ENCODE peak calls at places on chromosomes 13 and 19, in six cellular contexts. One of them, this sample, is unnamed.

GRCh38 chr13:48853381-48854102 is 122.2 kb upstream of the FNDC3A start:
- DNase-seq in kidney epithelial cell: peak
- DNase-seq in iPS-NIHi11: no peak
- DNase-seq in HFFc6: no peak
- DNase-seq in DMS53: no peak
- DNase-seq in NCI-H2107: no peak
- DNase-seq in this sample: no peak

GRCh38 chr13:48624858-48625257 is 28.9 kb upstream of the CYSLTR2 start:
- DNase-seq in kidney epithelial cell: no peak
- DNase-seq in iPS-NIHi11: no peak
- DNase-seq in HFFc6: no peak
- DNase-seq in DMS53: no peak
- DNase-seq in NCI-H2107: no peak
- DNase-seq in this sample: no peak

GRCh38 chr13:98869408-98870090 is 108.3 kb downstream of the DOCK9 start:
- DNase-seq in kidney epithelial cell: no peak
- DNase-seq in iPS-NIHi11: no peak
- DNase-seq in HFFc6: no peak
- DNase-seq in DMS53: no peak
- DNase-seq in NCI-H2107: no peak
- DNase-seq in this sample: no peak

GRCh38 chr19:29714371-29714952 is 599 bp downstream of the C19orf12 start:
- DNase-seq in kidney epithelial cell: no peak
- DNase-seq in iPS-NIHi11: no peak
- DNase-seq in HFFc6: no peak
- DNase-seq in DMS53: no peak
- DNase-seq in NCI-H2107: no peak
- DNase-seq in this sample: no peak

GRCh38 chr13:100234524-100235136 is 145.7 kb downstream of the PCCA start:
- DNase-seq in kidney epithelial cell: peak
- DNase-seq in iPS-NIHi11: no peak
- DNase-seq in HFFc6: peak
- DNase-seq in DMS53: no peak
- DNase-seq in NCI-H2107: no peak
- DNase-seq in this sample: no peak

GRCh38 chr13:31310781-31311180 is 111.0 kb downstream of the B3GLCT start:
- DNase-seq in kidney epithelial cell: no peak
- DNase-seq in iPS-NIHi11: no peak
- DNase-seq in HFFc6: no peak
- DNase-seq in DMS53: peak
- DNase-seq in NCI-H2107: no peak
- DNase-seq in this sample: no peak

GRCh38 chr13:110128546-110128945 is 178.4 kb downstream of the COL4A1 start:
- DNase-seq in kidney epithelial cell: no peak
- DNase-seq in iPS-NIHi11: no peak
- DNase-seq in HFFc6: no peak
- DNase-seq in DMS53: no peak
- DNase-seq in NCI-H2107: no peak
- DNase-seq in this sample: no peak

GRCh38 chr13:89465366-89465765 is 1794.2 kb downstream of the SLITRK5 start:
- DNase-seq in kidney epithelial cell: peak
- DNase-seq in iPS-NIHi11: no peak
- DNase-seq in HFFc6: no peak
- DNase-seq in DMS53: no peak
- DNase-seq in NCI-H2107: no peak
- DNase-seq in this sample: no peak

GRCh38 chr13:98813993-98814392 is 61.5 kb upstream of the SLC15A1 start:
- DNase-seq in kidney epithelial cell: no peak
- DNase-seq in iPS-NIHi11: no peak
- DNase-seq in HFFc6: peak
- DNase-seq in DMS53: no peak
- DNase-seq in NCI-H2107: no peak
- DNase-seq in this sample: no peak

GRCh38 chr13:27496851-27497250 is 46.5 kb upstream of the MTIF3 start:
- DNase-seq in kidney epithelial cell: no peak
- DNase-seq in iPS-NIHi11: no peak
- DNase-seq in HFFc6: no peak
- DNase-seq in DMS53: no peak
- DNase-seq in NCI-H2107: no peak
- DNase-seq in this sample: no peak

GRCh38 chr13:102214956-102215355 is 186.9 kb downstream of the FGF14 start:
- DNase-seq in kidney epithelial cell: no peak
- DNase-seq in iPS-NIHi11: no peak
- DNase-seq in HFFc6: no peak
- DNase-seq in DMS53: no peak
- DNase-seq in NCI-H2107: no peak
- DNase-seq in this sample: no peak

GRCh38 chr13:27712421-27712820 is 79.9 kb upstream of the GSX1 start:
- DNase-seq in kidney epithelial cell: no peak
- DNase-seq in iPS-NIHi11: no peak
- DNase-seq in HFFc6: no peak
- DNase-seq in DMS53: peak
- DNase-seq in NCI-H2107: no peak
- DNase-seq in this sample: no peak

This sample was measured in HuH-7.5.